ENCODE peak calls at places on chromosomes 3 and 15, in five cellular contexts. One of them, this sample, is unnamed.

GRCh38 chr3:180855364-180855763 is 57.1 kb upstream of the FXR1 start:
- DNase-seq in suprapubic skin: no peak
- DNase-seq in HCT116: peak
- DNase-seq in IMR-90: no peak
- DNase-seq in adrenal gland: no peak
- DNase-seq in this sample: no peak

GRCh38 chr3:41277790-41278465 is 78.6 kb downstream of the CTNNB1 start:
- DNase-seq in suprapubic skin: no peak
- DNase-seq in HCT116: no peak
- DNase-seq in IMR-90: no peak
- DNase-seq in adrenal gland: no peak
- DNase-seq in this sample: no peak

GRCh38 chr3:20394243-20394642 is 208.2 kb upstream of the SGO1 start:
- DNase-seq in suprapubic skin: no peak
- DNase-seq in HCT116: no peak
- DNase-seq in IMR-90: no peak
- DNase-seq in adrenal gland: no peak
- DNase-seq in this sample: no peak

GRCh38 chr3:124811441-124811840 is 75.7 kb downstream of the ITGB5 start:
- DNase-seq in suprapubic skin: no peak
- DNase-seq in HCT116: no peak
- DNase-seq in IMR-90: peak
- DNase-seq in adrenal gland: no peak
- DNase-seq in this sample: no peak

GRCh38 chr15:101012326-101013040 is 93.3 kb downstream of the LRRK1 start:
- DNase-seq in suprapubic skin: peak
- DNase-seq in HCT116: no peak
- DNase-seq in IMR-90: no peak
- DNase-seq in adrenal gland: no peak
- DNase-seq in this sample: no peak

GRCh38 chr3:42157915-42158538 is 66.9 kb downstream of the TRAK1 start:
- DNase-seq in suprapubic skin: no peak
- DNase-seq in HCT116: no peak
- DNase-seq in IMR-90: peak
- DNase-seq in adrenal gland: no peak
- DNase-seq in this sample: no peak

GRCh38 chr15:100078511-100079220 is 263.1 kb downstream of the ADAMTS17 start:
- DNase-seq in suprapubic skin: no peak
- DNase-seq in HCT116: no peak
- DNase-seq in IMR-90: no peak
- DNase-seq in adrenal gland: no peak
- DNase-seq in this sample: no peak

GRCh38 chr15:96293446-96293845 is 37.1 kb upstream of the NR2F2 start:
- DNase-seq in suprapubic skin: no peak
- DNase-seq in HCT116: no peak
- DNase-seq in IMR-90: peak
- DNase-seq in adrenal gland: no peak
- DNase-seq in this sample: no peak

GRCh38 chr15:100241572-100242479 is 99.9 kb downstream of the ADAMTS17 start:
- DNase-seq in suprapubic skin: no peak
- DNase-seq in HCT116: peak
- DNase-seq in IMR-90: no peak
- DNase-seq in adrenal gland: peak
- DNase-seq in this sample: no peak

GRCh38 chr15:65077981-65078352 is 1.4 kb downstream of the KBTBD13 start:
- DNase-seq in suprapubic skin: no peak
- DNase-seq in HCT116: peak
- DNase-seq in IMR-90: no peak
- DNase-seq in adrenal gland: peak
- DNase-seq in this sample: no peak

GRCh38 chr15:77060560-77060959 is 10.3 kb downstream of the TSPAN3 start:
- DNase-seq in suprapubic skin: no peak
- DNase-seq in HCT116: no peak
- DNase-seq in IMR-90: peak
- DNase-seq in adrenal gland: peak
- DNase-seq in this sample: no peak

GRCh38 chr3:187678869-187679268 is 8.7 kb upstream of the SST start:
- DNase-seq in suprapubic skin: no peak
- DNase-seq in HCT116: peak
- DNase-seq in IMR-90: peak
- DNase-seq in adrenal gland: peak
- DNase-seq in this sample: peak

GRCh38 chr15:25829075-25829474 is 34.1 kb downstream of the ATP10A start:
- DNase-seq in suprapubic skin: no peak
- DNase-seq in HCT116: no peak
- DNase-seq in IMR-90: peak
- DNase-seq in adrenal gland: no peak
- DNase-seq in this sample: no peak

GRCh38 chr15:81294501-81294850 is 29.5 kb downstream of the STARD5 start:
- DNase-seq in suprapubic skin: no peak
- DNase-seq in HCT116: no peak
- DNase-seq in IMR-90: no peak
- DNase-seq in adrenal gland: no peak
- DNase-seq in this sample: no peak

GRCh38 chr3:195753609-195754008 is 32.8 kb downstream of the MUC20 start:
- DNase-seq in suprapubic skin: no peak
- DNase-seq in HCT116: no peak
- DNase-seq in IMR-90: no peak
- DNase-seq in adrenal gland: no peak
- DNase-seq in this sample: no peak

GRCh38 chr15:64247906-64248541 is 85.2 kb upstream of the PPIB start:
- DNase-seq in suprapubic skin: no peak
- DNase-seq in HCT116: peak
- DNase-seq in IMR-90: peak
- DNase-seq in adrenal gland: peak
- DNase-seq in this sample: peak

GRCh38 chr15:37046876-37047614 is 53.3 kb downstream of the MEIS2 start:
- DNase-seq in suprapubic skin: no peak
- DNase-seq in HCT116: no peak
- DNase-seq in IMR-90: peak
- DNase-seq in adrenal gland: no peak
- DNase-seq in this sample: no peak

GRCh38 chr3:192186508-192186907 is 540.8 kb downstream of the FGF12 start:
- DNase-seq in suprapubic skin: no peak
- DNase-seq in HCT116: no peak
- DNase-seq in IMR-90: no peak
- DNase-seq in adrenal gland: no peak
- DNase-seq in this sample: no peak

GRCh38 chr3:129005526-129006303 is 4.6 kb downstream of the EFCC1 start:
- DNase-seq in suprapubic skin: no peak
- DNase-seq in HCT116: no peak
- DNase-seq in IMR-90: peak
- DNase-seq in adrenal gland: peak
- DNase-seq in this sample: no peak

GRCh38 chr3:98561727-98562521 is 30.1 kb downstream of the GPR15 start:
- DNase-seq in suprapubic skin: no peak
- DNase-seq in HCT116: no peak
- DNase-seq in IMR-90: peak
- DNase-seq in adrenal gland: no peak
- DNase-seq in this sample: no peak

DNA sequence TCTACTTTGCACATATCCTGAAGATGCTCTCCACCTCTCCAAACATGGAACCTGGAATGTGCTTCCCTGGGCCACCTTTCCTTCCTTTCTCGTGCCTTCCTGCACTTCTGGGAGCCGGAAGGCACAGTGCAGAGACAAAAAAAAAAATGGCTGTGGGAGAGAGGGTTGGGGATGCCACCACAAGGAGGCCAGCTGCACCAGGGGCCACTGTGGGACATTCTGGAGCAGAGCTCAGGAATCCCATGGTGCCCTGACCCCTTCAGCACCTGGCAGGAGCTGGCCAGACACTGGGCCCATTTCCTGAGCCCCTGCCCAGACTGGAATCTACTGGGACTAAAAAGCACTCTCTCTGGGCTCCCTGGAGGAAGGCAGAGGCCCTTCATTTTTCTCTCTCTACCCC is 7.9 kb upstream of the BCL2L10 start:
- DNase-seq in suprapubic skin: no peak
- DNase-seq in HCT116: no peak
- DNase-seq in IMR-90: no peak
- DNase-seq in adrenal gland: no peak
- DNase-seq in this sample: no peak
- TF ChIP-seq POLR2A in suprapubic skin: no peak
- TF ChIP-seq POLR2A in HCT116: no peak
- TF ChIP-seq POLR2A in IMR-90: no peak
- TF ChIP-seq POLR2A in adrenal gland: no peak
- TF ChIP-seq POLR2A in this sample: no peak

GRCh38 chr3:48663489-48664312 is 1.0 kb upstream of the CELSR3 start:
- DNase-seq in suprapubic skin: peak
- DNase-seq in HCT116: peak
- DNase-seq in IMR-90: peak
- DNase-seq in adrenal gland: peak
- DNase-seq in this sample: peak
- TF ChIP-seq POLR2A in suprapubic skin: no peak
- TF ChIP-seq POLR2A in HCT116: peak
- TF ChIP-seq POLR2A in IMR-90: peak
- TF ChIP-seq POLR2A in adrenal gland: peak
- TF ChIP-seq POLR2A in this sample: peak

GRCh38 chr3:177519588-177519987 is 322.3 kb upstream of the TBL1XR1 start:
- DNase-seq in suprapubic skin: no peak
- DNase-seq in HCT116: no peak
- DNase-seq in IMR-90: no peak
- DNase-seq in adrenal gland: no peak
- DNase-seq in this sample: no peak

GRCh38 chr3:177523072-177523675 is 325.9 kb upstream of the TBL1XR1 start:
- DNase-seq in suprapubic skin: no peak
- DNase-seq in HCT116: no peak
- DNase-seq in IMR-90: no peak
- DNase-seq in adrenal gland: no peak
- DNase-seq in this sample: no peak

GRCh38 chr3:177521305-177521704 is 324.0 kb upstream of the TBL1XR1 start:
- DNase-seq in suprapubic skin: no peak
- DNase-seq in HCT116: no peak
- DNase-seq in IMR-90: no peak
- DNase-seq in adrenal gland: no peak
- DNase-seq in this sample: no peak

GRCh38 chr3:177523991-177524438 is 326.7 kb upstream of the TBL1XR1 start:
- DNase-seq in suprapubic skin: no peak
- DNase-seq in HCT116: no peak
- DNase-seq in IMR-90: peak
- DNase-seq in adrenal gland: no peak
- DNase-seq in this sample: no peak

GRCh38 chr3:177522051-177522450 is 324.8 kb upstream of the TBL1XR1 start:
- DNase-seq in suprapubic skin: no peak
- DNase-seq in HCT116: no peak
- DNase-seq in IMR-90: no peak
- DNase-seq in adrenal gland: no peak
- DNase-seq in this sample: no peak
- TF ChIP-seq POLR2A in suprapubic skin: no peak
- TF ChIP-seq POLR2A in HCT116: no peak
- TF ChIP-seq POLR2A in IMR-90: no peak
- TF ChIP-seq POLR2A in adrenal gland: no peak
- TF ChIP-seq POLR2A in this sample: no peak

DNA sequence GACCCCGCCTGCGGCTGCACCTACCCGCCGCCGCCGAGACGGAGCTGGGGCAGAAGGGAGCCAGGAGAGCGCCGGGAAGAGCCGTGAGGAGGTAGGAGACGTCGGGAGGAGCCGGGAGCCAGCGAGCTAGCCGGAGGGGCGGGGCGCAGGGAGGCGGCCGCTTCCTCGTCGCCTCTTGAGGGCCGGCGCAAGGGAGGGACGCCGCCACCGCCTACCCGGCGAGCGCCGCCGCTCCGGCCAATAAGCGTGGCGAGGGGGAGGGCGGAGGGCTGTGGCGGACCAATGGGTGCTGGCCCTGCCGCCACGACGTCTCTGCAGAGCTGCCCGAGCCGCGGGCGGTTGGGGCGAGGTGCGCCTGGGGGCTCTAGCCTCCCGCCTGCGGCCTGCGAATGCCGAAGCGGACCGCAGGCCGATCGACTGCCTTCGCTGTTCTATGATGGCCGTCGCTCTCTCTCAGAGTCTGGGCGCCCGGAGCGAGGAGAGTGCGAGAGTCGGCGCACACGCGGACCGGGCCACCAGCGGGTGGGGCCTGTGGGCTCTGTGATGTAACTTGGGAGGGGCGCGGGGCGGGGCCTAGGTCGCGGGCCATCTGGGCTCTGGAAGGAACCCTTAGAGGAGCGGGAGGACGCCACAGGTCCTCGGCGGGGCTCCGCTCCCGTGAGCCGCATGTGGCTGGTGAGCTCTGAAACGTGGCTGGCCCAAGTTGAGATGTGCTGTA is 72.7 kb upstream of the MAP4 start:
- DNase-seq in suprapubic skin: peak
- DNase-seq in HCT116: peak
- DNase-seq in IMR-90: peak
- DNase-seq in adrenal gland: peak
- DNase-seq in this sample: peak
- TF ChIP-seq POLR2A in suprapubic skin: peak
- TF ChIP-seq POLR2A in HCT116: peak
- TF ChIP-seq POLR2A in IMR-90: peak
- TF ChIP-seq POLR2A in adrenal gland: peak
- TF ChIP-seq POLR2A in this sample: peak

GRCh38 chr3:155218470-155218869 is 75.0 kb downstream of the STRIT1 start:
- DNase-seq in suprapubic skin: no peak
- DNase-seq in HCT116: no peak
- DNase-seq in IMR-90: no peak
- DNase-seq in adrenal gland: no peak
- DNase-seq in this sample: no peak

GRCh38 chr3:155217591-155217990 is 75.9 kb downstream of the STRIT1 start:
- DNase-seq in suprapubic skin: no peak
- DNase-seq in HCT116: no peak
- DNase-seq in IMR-90: peak
- DNase-seq in adrenal gland: no peak
- DNase-seq in this sample: no peak

GRCh38 chr3:155219106-155219505 is 74.4 kb downstream of the STRIT1 start:
- DNase-seq in suprapubic skin: no peak
- DNase-seq in HCT116: no peak
- DNase-seq in IMR-90: no peak
- DNase-seq in adrenal gland: no peak
- DNase-seq in this sample: no peak
- TF ChIP-seq POLR2A in suprapubic skin: no peak
- TF ChIP-seq POLR2A in HCT116: no peak
- TF ChIP-seq POLR2A in IMR-90: no peak
- TF ChIP-seq POLR2A in adrenal gland: no peak
- TF ChIP-seq POLR2A in this sample: no peak

GRCh38 chr15:41493205-41493901 is at the start of gene ITPKA:
- DNase-seq in suprapubic skin: peak
- DNase-seq in HCT116: no peak
- DNase-seq in IMR-90: peak
- DNase-seq in adrenal gland: peak
- DNase-seq in this sample: peak
- TF ChIP-seq POLR2A in suprapubic skin: no peak
- TF ChIP-seq POLR2A in HCT116: no peak
- TF ChIP-seq POLR2A in IMR-90: no peak
- TF ChIP-seq POLR2A in adrenal gland: no peak
- TF ChIP-seq POLR2A in this sample: peak

GRCh38 chr3:131031660-131032059 is 5.0 kb downstream of the NEK11 start:
- DNase-seq in suprapubic skin: no peak
- DNase-seq in HCT116: no peak
- DNase-seq in IMR-90: no peak
- DNase-seq in adrenal gland: no peak
- DNase-seq in this sample: no peak

GRCh38 chr3:131028844-131029243 is 2.2 kb downstream of the NEK11 start:
- DNase-seq in suprapubic skin: no peak
- DNase-seq in HCT116: no peak
- DNase-seq in IMR-90: no peak
- DNase-seq in adrenal gland: no peak
- DNase-seq in this sample: no peak

GRCh38 chr3:131025500-131025899 is 1.1 kb downstream of the ASTE1 start:
- DNase-seq in suprapubic skin: no peak
- DNase-seq in HCT116: no peak
- DNase-seq in IMR-90: no peak
- DNase-seq in adrenal gland: no peak
- DNase-seq in this sample: no peak

GRCh38 chr3:131026321-131027151 is at the start of the genes ASTE1 and NEK11:
- DNase-seq in suprapubic skin: peak
- DNase-seq in HCT116: peak
- DNase-seq in IMR-90: peak
- DNase-seq in adrenal gland: peak
- DNase-seq in this sample: peak
- TF ChIP-seq POLR2A in suprapubic skin: peak
- TF ChIP-seq POLR2A in HCT116: peak
- TF ChIP-seq POLR2A in IMR-90: peak
- TF ChIP-seq POLR2A in adrenal gland: peak
- TF ChIP-seq POLR2A in this sample: peak